ENCODE peak calls at places on chromosome 10, in six cellular contexts. H is RWPE1, R is AG04450, X is H9, Z is cardiac fibroblast, D is B cell. Q is an unnamed sample.
A peak's percentile ranks its signal among the peaks of the same experiment; 100 is the strongest.

GRCh38 chr10:77692782-77693181 is 55.2 kb upstream of the KCNMA1 start:
- DNase-seq in H (peak; percentile 57), R (peak; percentile 63), X (no peak), Z (peak; percentile 55), D (no peak), Q (no peak)

GRCh38 chr10:20622522-20623270 is 274.4 kb downstream of the NEBL start:
- DNase-seq in H (no peak), R (no peak), X (no peak), Z (peak; percentile 62), D (no peak), Q (no peak)

GRCh38 chr10:31134303-31134928 is 102.8 kb upstream of the ZNF438 start:
- DNase-seq in H (peak; percentile 22), R (no peak), X (no peak), Z (peak; percentile 83), D (no peak), Q (peak; percentile 72)

GRCh38 chr10:4255751-4256150 is 470.7 kb upstream of the KLF6 start:
- DNase-seq in H (no peak), R (no peak), X (no peak), Z (peak; percentile 46), D (no peak), Q (no peak)

GRCh38 chr10:112404612-112405011 is 30.7 kb downstream of the ACSL5 start:
- DNase-seq in H (peak; percentile 68), R (no peak), X (no peak), Z (peak; percentile 13), D (no peak), Q (no peak)

GRCh38 chr10:130020651-130021372 is 56.7 kb upstream of the EBF3 start:
- DNase-seq in H (no peak), R (no peak), X (peak; percentile 25), Z (no peak), D (no peak), Q (peak; percentile 63)

GRCh38 chr10:19488592-19489280 is 327.5 kb upstream of the PLXDC2 start:
- DNase-seq in H (no peak), R (no peak), X (peak; percentile 92), Z (peak; percentile 29), D (no peak), Q (peak; percentile 70)

GRCh38 chr10:87848998-87849397 is 14.3 kb downstream of the KLLN start:
- DNase-seq in H (no peak), R (no peak), X (no peak), Z (no peak), D (no peak), Q (no peak)

GRCh38 chr10:122640921-122641320 is 58.7 kb downstream of the C10orf120 start:
- DNase-seq in H (no peak), R (no peak), X (no peak), Z (no peak), D (no peak), Q (no peak)

GRCh38 chr10:17214991-17215781 is 12.9 kb upstream of the VIM start:
- DNase-seq in H (peak; percentile 60), R (peak; percentile 88), X (no peak), Z (peak; percentile 98), D (no peak), Q (no peak)

GRCh38 chr10:48464871-48465736 is 139.8 kb downstream of the ARHGAP22 start:
- DNase-seq in H (no peak), R (no peak), X (peak; percentile 33), Z (no peak), D (no peak), Q (peak; percentile 66)

GRCh38 chr10:45379891-45380540 is 6.0 kb downstream of the ALOX5 start:
- DNase-seq in H (no peak), R (no peak), X (no peak), Z (no peak), D (no peak), Q (no peak)

GRCh38 chr10:110220383-110220782 is 13.0 kb downstream of the MXI1 start:
- DNase-seq in H (no peak), R (no peak), X (no peak), Z (no peak), D (no peak), Q (no peak)

GRCh38 chr10:1369665-1370064 is 313.5 kb downstream of the WDR37 start:
- DNase-seq in H (no peak), R (no peak), X (no peak), Z (no peak), D (no peak), Q (peak; percentile 40)

GRCh38 chr10:119829429-119829828 is 43.2 kb downstream of the MCMBP start:
- DNase-seq in H (no peak), R (no peak), X (no peak), Z (no peak), D (no peak), Q (no peak)

GRCh38 chr10:119824299-119824698 is 48.3 kb downstream of the MCMBP start:
- DNase-seq in H (no peak), R (no peak), X (no peak), Z (no peak), D (no peak), Q (no peak)

GRCh38 chr10:119831656-119832055 is 41.0 kb downstream of the MCMBP start:
- DNase-seq in H (no peak), R (no peak), X (no peak), Z (no peak), D (no peak), Q (no peak)

GRCh38 chr10:119826777-119827176 is 45.9 kb downstream of the MCMBP start:
- DNase-seq in H (peak; percentile 22), R (no peak), X (no peak), Z (no peak), D (no peak), Q (no peak)

DNA sequence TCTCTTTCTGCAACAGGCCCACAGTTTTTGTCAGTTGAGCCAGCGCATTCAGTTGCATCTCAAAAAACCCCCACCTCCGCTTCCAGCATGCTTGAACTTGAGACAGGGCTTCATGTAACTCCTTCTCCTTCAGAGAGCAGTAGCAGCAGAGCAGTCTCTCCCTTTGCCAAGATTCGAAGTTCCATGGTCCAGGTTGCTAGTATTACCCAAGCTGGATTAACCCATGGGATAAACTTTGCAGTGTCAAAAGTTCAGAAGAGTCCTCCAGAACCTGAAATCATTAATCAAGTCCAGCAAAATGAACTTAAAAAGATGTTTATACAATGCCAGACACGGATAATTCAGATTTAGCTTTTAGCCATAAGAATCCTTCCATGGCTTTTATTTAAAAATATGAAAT is 45.2 kb downstream of the MCMBP start:
- DNase-seq in H (no peak), R (no peak), X (no peak), Z (no peak), D (no peak), Q (no peak)
- TF ChIP-seq CTCF in H (no peak), R (no peak), X (no peak), Z (no peak), D (no peak), Q (no peak)

DNA sequence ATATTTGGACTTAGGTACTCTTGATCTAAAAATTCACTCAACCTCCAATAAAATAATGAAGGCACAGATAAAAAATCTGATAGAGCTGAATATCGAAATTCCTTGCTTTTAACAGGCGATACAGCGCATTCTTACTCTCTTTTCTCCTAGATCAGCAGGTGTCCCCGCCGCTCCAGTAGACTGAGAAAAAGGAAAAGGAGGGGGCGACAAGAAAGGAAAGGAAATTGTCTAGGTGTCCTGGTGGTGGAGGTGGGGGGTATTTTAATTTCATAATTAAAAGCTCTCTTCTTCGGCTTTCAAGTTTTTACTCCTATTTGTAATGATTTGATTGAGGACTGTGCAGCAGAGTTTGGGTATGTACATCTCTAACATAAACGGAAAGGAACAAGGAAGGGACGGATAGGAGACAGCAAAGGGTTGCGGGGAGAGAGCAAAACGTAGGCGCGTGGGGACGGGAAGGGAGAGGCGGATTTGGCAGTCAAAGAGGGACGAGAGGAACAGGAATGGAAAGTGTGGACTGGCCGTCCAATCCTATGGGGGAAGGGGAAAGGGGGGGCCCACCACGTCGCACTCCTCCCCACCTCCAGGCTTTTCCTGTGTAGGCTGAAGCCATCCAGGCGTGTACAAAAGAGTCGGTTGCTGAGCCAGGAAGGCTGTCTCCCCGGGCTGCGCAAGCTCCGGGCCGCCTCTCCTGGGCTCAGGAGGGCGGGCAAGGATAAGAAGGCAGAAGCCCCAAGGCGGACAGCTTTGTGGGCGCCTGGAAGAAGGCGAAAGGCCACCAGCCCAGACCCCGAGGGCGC is 875 bp upstream of the HECTD2 start:
- DNase-seq in H (peak; percentile 71), R (no peak), X (peak; percentile 56), Z (peak; percentile 86), D (peak; percentile 44), Q (peak; percentile 77)
- TF ChIP-seq CTCF in H (no peak), R (no peak), X (no peak), Z (no peak), D (no peak), Q (no peak)

DNA sequence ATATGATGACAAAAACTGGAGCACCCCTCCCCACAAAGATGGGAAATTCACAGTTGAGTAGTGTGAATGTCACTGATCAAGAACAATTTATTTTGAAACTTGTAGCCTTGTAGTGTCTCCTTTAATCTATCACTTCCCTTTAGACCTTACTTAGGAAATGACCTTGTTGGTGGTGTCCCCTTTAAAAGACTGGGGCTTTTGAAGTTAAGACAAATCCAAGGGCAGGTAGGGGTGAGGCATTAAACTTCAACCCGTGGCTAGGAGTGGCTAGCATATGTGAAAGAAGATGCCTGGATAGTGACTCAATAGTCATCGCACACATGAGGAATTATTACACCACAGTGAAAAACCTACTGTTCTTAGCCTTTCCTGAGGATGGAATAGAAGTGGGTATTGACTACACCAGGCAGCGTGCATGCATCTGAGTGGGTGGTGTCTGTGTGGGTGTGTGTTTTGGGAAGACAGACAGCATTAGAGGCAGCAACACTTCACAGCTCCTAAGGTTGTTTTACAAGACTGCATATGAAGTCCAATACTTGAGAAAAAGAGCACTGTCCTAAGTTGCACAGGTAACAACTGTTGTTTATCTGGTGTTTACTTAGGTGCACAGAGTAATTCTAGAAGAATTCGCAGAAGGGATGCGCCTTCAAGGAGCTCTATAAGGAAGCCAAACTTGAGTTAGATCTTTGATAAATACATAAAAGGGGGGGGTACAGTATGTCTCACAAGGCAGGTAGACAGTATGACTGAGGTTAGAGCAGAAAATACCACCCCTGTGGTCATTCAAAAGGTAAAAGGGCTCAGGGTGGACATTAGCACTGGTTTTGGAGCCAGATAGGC is 32.9 kb downstream of the ABLIM1 start:
- DNase-seq in H (peak; percentile 77), R (no peak), X (no peak), Z (peak; percentile 26), D (no peak), Q (no peak)
- TF ChIP-seq CTCF in H (no peak), R (no peak), X (no peak), Z (no peak), D (no peak), Q (no peak)

GRCh38 chr10:62687230-62687748 is 117.2 kb upstream of the ADO start:
- DNase-seq in H (peak; percentile 31), R (no peak), X (no peak), Z (peak; percentile 65), D (no peak), Q (no peak)

GRCh38 chr10:62684911-62685310 is 119.6 kb upstream of the ADO start:
- DNase-seq in H (no peak), R (no peak), X (no peak), Z (no peak), D (no peak), Q (no peak)

DNA sequence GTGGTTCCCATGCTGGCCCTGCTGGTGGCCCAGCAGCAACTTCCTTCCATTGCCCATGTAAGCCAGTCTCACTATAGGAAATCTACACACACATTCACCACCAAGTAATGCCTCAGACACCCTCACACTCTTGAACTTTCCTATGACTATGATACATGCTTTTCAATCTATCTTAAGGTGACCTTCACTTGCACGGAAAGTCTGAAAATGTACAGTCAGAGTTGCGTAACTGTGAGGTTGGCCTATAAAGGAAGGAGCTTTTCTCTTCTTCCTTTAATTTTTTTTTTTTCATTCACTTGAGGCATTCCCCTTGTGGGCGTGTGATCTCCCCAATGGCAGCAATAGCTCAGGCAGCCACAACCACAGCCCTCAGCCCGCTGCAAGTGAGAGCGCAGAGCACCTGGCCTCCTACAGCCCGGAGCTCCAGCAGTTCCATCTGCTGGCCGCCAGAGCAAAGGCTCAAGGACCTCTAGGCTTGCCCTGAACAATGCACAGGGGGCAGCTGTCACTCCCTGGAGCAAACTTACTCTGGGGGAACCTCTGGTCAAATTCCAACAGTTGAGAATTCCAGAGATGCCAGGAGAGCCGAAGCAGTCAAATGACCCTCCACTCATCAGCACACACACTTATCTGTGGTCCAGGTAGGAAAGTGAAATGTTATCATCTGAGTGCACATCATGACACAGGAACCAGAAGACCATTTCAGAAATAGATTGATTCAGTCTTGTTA is 123.1 kb upstream of the ADO start:
- DNase-seq in H (no peak), R (no peak), X (peak; percentile 75), Z (peak; percentile 8), D (peak; percentile 57), Q (no peak)
- TF ChIP-seq CTCF in H (no peak), R (peak; percentile 7), X (peak; percentile 36), Z (no peak), D (peak; percentile 53), Q (peak; percentile 33)

Q was measured in type B pancreatic cell.